ENCODE peak calls at places on chromosomes 1 and 21, in five cellular contexts. One of them, this sample, is unnamed. For H3K4me1, the result is how much of the 10 kb centered on the place peaks cover.

GRCh38 chr1:9286556-9286955 is 6.1 kb upstream of the SPSB1 start:
- DNase-seq in lung: no peak
- DNase-seq in mesendoderm: no peak
- DNase-seq in psoas muscle: peak
- DNase-seq in adrenal gland: no peak
- DNase-seq in this sample: no peak

GRCh38 chr1:50774759-50775351 is 185.2 kb downstream of the FAF1 start:
- DNase-seq in lung: no peak
- DNase-seq in mesendoderm: peak
- DNase-seq in psoas muscle: no peak
- DNase-seq in adrenal gland: no peak
- DNase-seq in this sample: peak

GRCh38 chr1:70438529-70438928 is 27.5 kb downstream of the CTH start:
- DNase-seq in lung: no peak
- DNase-seq in mesendoderm: no peak
- DNase-seq in psoas muscle: no peak
- DNase-seq in adrenal gland: no peak
- DNase-seq in this sample: peak

GRCh38 chr1:181319903-181320302 is 163.4 kb upstream of the CACNA1E start:
- DNase-seq in lung: no peak
- DNase-seq in mesendoderm: peak
- DNase-seq in psoas muscle: no peak
- DNase-seq in adrenal gland: no peak
- DNase-seq in this sample: no peak

GRCh38 chr1:107152332-107152731 is 11.5 kb downstream of the NTNG1 start:
- DNase-seq in lung: no peak
- DNase-seq in mesendoderm: no peak
- DNase-seq in psoas muscle: no peak
- DNase-seq in adrenal gland: no peak
- DNase-seq in this sample: no peak

GRCh38 chr1:206518206-206518605 is 10.9 kb downstream of the RASSF5 start:
- DNase-seq in lung: no peak
- DNase-seq in mesendoderm: no peak
- DNase-seq in psoas muscle: peak
- DNase-seq in adrenal gland: no peak
- DNase-seq in this sample: no peak

GRCh38 chr1:97143236-97143882 is 421.8 kb downstream of the PTBP2 start:
- DNase-seq in lung: no peak
- DNase-seq in mesendoderm: no peak
- DNase-seq in psoas muscle: no peak
- DNase-seq in adrenal gland: no peak
- DNase-seq in this sample: no peak

GRCh38 chr21:31952828-31953227 is 80.0 kb downstream of the HUNK start:
- DNase-seq in lung: no peak
- DNase-seq in mesendoderm: no peak
- DNase-seq in psoas muscle: no peak
- DNase-seq in adrenal gland: no peak
- DNase-seq in this sample: no peak

GRCh38 chr1:23779826-23780371 is 1.7 kb downstream of the PITHD1 start:
- DNase-seq in lung: no peak
- DNase-seq in mesendoderm: no peak
- DNase-seq in psoas muscle: no peak
- DNase-seq in adrenal gland: no peak
- DNase-seq in this sample: peak

GRCh38 chr1:246355421-246356230 is 151.5 kb downstream of the SMYD3 start:
- DNase-seq in lung: no peak
- DNase-seq in mesendoderm: peak
- DNase-seq in psoas muscle: no peak
- DNase-seq in adrenal gland: no peak
- DNase-seq in this sample: no peak

GRCh38 chr1:77900687-77901293 is 12.4 kb downstream of the NEXN start:
- DNase-seq in lung: no peak
- DNase-seq in mesendoderm: peak
- DNase-seq in psoas muscle: no peak
- DNase-seq in adrenal gland: no peak
- DNase-seq in this sample: peak

GRCh38 chr1:10869933-10870332 is 73.5 kb upstream of the CASZ1 start:
- DNase-seq in lung: no peak
- DNase-seq in mesendoderm: no peak
- DNase-seq in psoas muscle: no peak
- DNase-seq in adrenal gland: no peak
- DNase-seq in this sample: no peak

GRCh38 chr1:102937401-102937800 is 170.9 kb downstream of the COL11A1 start:
- DNase-seq in lung: no peak
- DNase-seq in mesendoderm: no peak
- DNase-seq in psoas muscle: no peak
- DNase-seq in adrenal gland: no peak
- DNase-seq in this sample: no peak

GRCh38 chr1:18937539-18937938 is 18.9 kb downstream of the IFFO2 start:
- DNase-seq in lung: no peak
- DNase-seq in mesendoderm: no peak
- DNase-seq in psoas muscle: no peak
- DNase-seq in adrenal gland: no peak
- DNase-seq in this sample: no peak

GRCh38 chr1:18041685-18042355 is 65.8 kb upstream of the IGSF21 start:
- DNase-seq in lung: no peak
- DNase-seq in mesendoderm: peak
- DNase-seq in psoas muscle: no peak
- DNase-seq in adrenal gland: no peak
- DNase-seq in this sample: no peak

DNA sequence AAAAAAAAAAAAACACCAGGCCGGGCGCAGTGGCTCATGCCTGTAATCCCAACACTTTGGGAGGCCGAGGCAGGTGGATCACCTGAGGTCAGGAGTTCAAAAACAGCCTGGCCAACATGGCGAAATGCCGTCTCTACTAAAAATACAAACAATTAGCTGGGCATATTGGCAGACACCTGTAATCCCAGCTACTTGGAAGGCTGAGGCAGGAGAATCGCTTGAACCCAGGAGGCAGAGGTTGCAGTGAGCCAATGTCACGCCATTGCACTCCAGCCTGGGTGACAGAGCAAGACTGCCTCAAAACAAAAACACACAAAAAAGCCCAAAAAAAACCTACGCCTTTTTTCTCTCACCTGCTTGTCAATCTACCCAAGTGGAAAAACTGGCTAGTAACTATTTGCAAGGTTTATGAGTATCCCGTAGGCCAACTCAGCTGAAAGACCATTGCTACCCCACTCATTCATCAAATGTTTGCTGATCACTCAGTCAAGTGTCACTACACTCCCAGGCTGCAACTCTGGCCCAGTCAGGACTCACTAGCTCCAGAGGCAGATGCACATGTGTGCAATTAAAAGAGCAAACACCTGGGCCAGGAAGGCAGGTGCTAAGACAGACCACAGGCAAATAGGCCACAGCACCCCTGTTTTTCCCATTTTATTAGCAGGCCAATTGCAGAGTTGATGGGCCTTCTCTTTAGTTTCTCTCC is 2.0 kb downstream of the CSRP1 start:
- DNase-seq in lung: no peak
- DNase-seq in mesendoderm: no peak
- DNase-seq in psoas muscle: no peak
- DNase-seq in adrenal gland: no peak
- DNase-seq in this sample: no peak
- H3K4me1 ChIP-seq in lung: under half
- H3K4me1 ChIP-seq in mesendoderm: under half
- H3K4me1 ChIP-seq in psoas muscle: under half
- H3K4me1 ChIP-seq in adrenal gland: under half
- H3K4me1 ChIP-seq in this sample: half or more

GRCh38 chr21:39866093-39866492 is 1.1 kb upstream of the PCP4 start:
- DNase-seq in lung: no peak
- DNase-seq in mesendoderm: no peak
- DNase-seq in psoas muscle: no peak
- DNase-seq in adrenal gland: peak
- DNase-seq in this sample: no peak

GRCh38 chr21:39863111-39863510 is 4.1 kb upstream of the PCP4 start:
- DNase-seq in lung: peak
- DNase-seq in mesendoderm: no peak
- DNase-seq in psoas muscle: no peak
- DNase-seq in adrenal gland: no peak
- DNase-seq in this sample: no peak

GRCh38 chr21:39860600-39860999 is 6.6 kb upstream of the PCP4 start:
- DNase-seq in lung: no peak
- DNase-seq in mesendoderm: peak
- DNase-seq in psoas muscle: no peak
- DNase-seq in adrenal gland: no peak
- DNase-seq in this sample: no peak
- H3K4me1 ChIP-seq in lung: under half
- H3K4me1 ChIP-seq in mesendoderm: under half
- H3K4me1 ChIP-seq in psoas muscle: under half
- H3K4me1 ChIP-seq in adrenal gland: under half
- H3K4me1 ChIP-seq in this sample: under half

GRCh38 chr1:172449585-172450523 is 6.0 kb upstream of the PIGC start:
- DNase-seq in lung: peak
- DNase-seq in mesendoderm: peak
- DNase-seq in psoas muscle: peak
- DNase-seq in adrenal gland: no peak
- DNase-seq in this sample: peak
- H3K4me1 ChIP-seq in lung: under half
- H3K4me1 ChIP-seq in mesendoderm: under half
- H3K4me1 ChIP-seq in psoas muscle: under half
- H3K4me1 ChIP-seq in adrenal gland: under half
- H3K4me1 ChIP-seq in this sample: under half

GRCh38 chr1:4305526-4306301 is 348.7 kb upstream of the AJAP1 start:
- DNase-seq in lung: no peak
- DNase-seq in mesendoderm: no peak
- DNase-seq in psoas muscle: no peak
- DNase-seq in adrenal gland: no peak
- DNase-seq in this sample: no peak
- H3K4me1 ChIP-seq in lung: under half
- H3K4me1 ChIP-seq in mesendoderm: under half
- H3K4me1 ChIP-seq in psoas muscle: under half
- H3K4me1 ChIP-seq in adrenal gland: under half
- H3K4me1 ChIP-seq in this sample: under half

GRCh38 chr1:32028746-32029145 is 15.1 kb downstream of the KHDRBS1 start:
- DNase-seq in lung: no peak
- DNase-seq in mesendoderm: no peak
- DNase-seq in psoas muscle: no peak
- DNase-seq in adrenal gland: no peak
- DNase-seq in this sample: no peak

GRCh38 chr1:32025515-32025914 is 11.8 kb downstream of the KHDRBS1 start:
- DNase-seq in lung: no peak
- DNase-seq in mesendoderm: no peak
- DNase-seq in psoas muscle: no peak
- DNase-seq in adrenal gland: no peak
- DNase-seq in this sample: no peak

GRCh38 chr1:32020338-32020737 is 6.7 kb downstream of the KHDRBS1 start:
- DNase-seq in lung: no peak
- DNase-seq in mesendoderm: no peak
- DNase-seq in psoas muscle: no peak
- DNase-seq in adrenal gland: no peak
- DNase-seq in this sample: no peak

DNA sequence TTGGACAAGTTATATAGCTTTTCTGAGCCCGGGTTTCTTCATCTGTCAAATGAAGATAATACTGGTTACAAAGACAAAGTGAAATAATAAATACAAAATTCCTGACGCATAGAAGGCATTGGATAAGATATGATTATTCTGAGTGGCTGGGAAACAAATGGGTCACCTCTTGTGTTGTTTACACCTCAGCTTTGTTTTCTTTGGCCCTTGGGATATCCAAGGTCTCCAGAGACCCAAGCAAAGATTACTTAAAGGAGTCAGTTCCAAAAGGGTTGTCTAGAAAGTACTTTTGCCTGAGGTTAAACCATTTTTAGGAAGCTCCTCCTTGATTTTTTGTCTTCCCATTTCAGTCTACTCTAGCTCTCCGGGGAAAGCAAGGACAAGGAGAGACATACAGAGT is 9.7 kb downstream of the KHDRBS1 start:
- DNase-seq in lung: no peak
- DNase-seq in mesendoderm: no peak
- DNase-seq in psoas muscle: no peak
- DNase-seq in adrenal gland: no peak
- DNase-seq in this sample: no peak
- H3K4me1 ChIP-seq in lung: under half
- H3K4me1 ChIP-seq in mesendoderm: under half
- H3K4me1 ChIP-seq in psoas muscle: under half
- H3K4me1 ChIP-seq in adrenal gland: half or more
- H3K4me1 ChIP-seq in this sample: under half

GRCh38 chr1:39104158-39105060 is 78.3 kb downstream of the NDUFS5 start:
- DNase-seq in lung: no peak
- DNase-seq in mesendoderm: peak
- DNase-seq in psoas muscle: peak
- DNase-seq in adrenal gland: peak
- DNase-seq in this sample: peak
- H3K4me1 ChIP-seq in lung: under half
- H3K4me1 ChIP-seq in mesendoderm: under half
- H3K4me1 ChIP-seq in psoas muscle: under half
- H3K4me1 ChIP-seq in adrenal gland: half or more
- H3K4me1 ChIP-seq in this sample: under half